ENCODE peak calls at places on chromosomes 7 and 10, in seven cellular contexts. C, G, B, T, W, H and Y are unnamed samples.

GRCh38 chr7:112743811-112744210 is 46.4 kb downstream of the TMEM168 start:
- DNase-seq in H (no peak), C (no peak), G (no peak), T (no peak), B (no peak), W (no peak), Y (peak)

GRCh38 chr7:1967512-1968396 is 265.0 kb downstream of the MAD1L1 start:
- DNase-seq in G (no peak), H (no peak), C (no peak), W (no peak), B (peak), T (no peak), Y (no peak)

GRCh38 chr10:59606551-59606961 is 103.1 kb downstream of the SLC16A9 start:
- DNase-seq in W (no peak), C (no peak), T (no peak), G (no peak), H (no peak), B (no peak), Y (no peak)

GRCh38 chr10:48417374-48417773 is 110.9 kb downstream of the MAPK8 start:
- DNase-seq in G (no peak), C (no peak), H (no peak), W (no peak), B (no peak), T (no peak), Y (no peak)

GRCh38 chr7:114050571-114050970 is 131.8 kb upstream of the PPP1R3A start:
- DNase-seq in C (no peak), W (no peak), G (no peak), T (no peak), H (no peak), B (no peak), Y (no peak)

GRCh38 chr10:63115732-63116383 is 17.3 kb upstream of the NRBF2 start:
- DNase-seq in C (peak), B (no peak), G (peak), W (peak), H (peak), T (peak), Y (peak)

GRCh38 chr7:25968205-25968993 is 183.6 kb upstream of the NFE2L3 start:
- DNase-seq in W (no peak), B (no peak), C (peak), G (no peak), H (no peak), T (peak), Y (no peak)

GRCh38 chr7:100799037-100799896 is 28.1 kb downstream of the EPHB4 start:
- DNase-seq in C (peak), T (peak), G (peak), W (peak), B (peak), H (peak), Y (no peak)

GRCh38 chr10:66982792-66983481 is 57.1 kb downstream of the LRRTM3 start:
- DNase-seq in T (no peak), G (no peak), W (no peak), B (no peak), H (no peak), C (no peak), Y (no peak)

GRCh38 chr7:23530355-23530754 is 1.4 kb downstream of the TRA2A start:
- DNase-seq in G (no peak), H (no peak), T (peak), C (no peak), B (peak), W (peak), Y (no peak)

GRCh38 chr10:59268460-59268859 is 92.0 kb downstream of the PHYHIPL start:
- DNase-seq in W (no peak), H (no peak), T (no peak), B (no peak), C (no peak), G (no peak), Y (no peak)

GRCh38 chr7:17185690-17186070 is 112.8 kb upstream of the AHR start:
- DNase-seq in H (no peak), T (no peak), W (peak), C (no peak), G (no peak), B (no peak), Y (no peak)

GRCh38 chr10:16686081-16686902 is 130.9 kb downstream of the RSU1 start:
- DNase-seq in H (no peak), W (no peak), B (no peak), C (no peak), T (no peak), G (no peak), Y (no peak)

GRCh38 chr10:133032976-133033741 is 54.6 kb upstream of the ADGRA1 start:
- DNase-seq in C (no peak), H (no peak), G (no peak), B (no peak), T (no peak), W (no peak), Y (no peak)

GRCh38 chr10:86300931-86301330 is 65.7 kb downstream of the GRID1 start:
- DNase-seq in G (no peak), T (no peak), H (no peak), C (peak), W (no peak), B (no peak), Y (no peak)

GRCh38 chr7:12518920-12519681 is 51.4 kb upstream of the SCIN start:
- DNase-seq in G (no peak), B (no peak), H (no peak), W (peak), C (no peak), T (no peak), Y (no peak)

GRCh38 chr10:88725798-88726197 is 19.7 kb downstream of the LIPK start:
- DNase-seq in G (no peak), T (no peak), H (no peak), B (no peak), C (no peak), W (no peak), Y (no peak)

GRCh38 chr7:129009437-129009836 is 45.5 kb downstream of the TNPO3 start:
- DNase-seq in G (no peak), H (no peak), C (no peak), B (no peak), W (no peak), T (no peak), Y (no peak)

GRCh38 chr7:34277016-34277800 is 371.9 kb downstream of the BMPER start:
- DNase-seq in W (no peak), B (no peak), G (no peak), C (no peak), T (no peak), H (no peak), Y (no peak)

GRCh38 chr7:31695856-31696255 is 8.8 kb downstream of the PPP1R17 start:
- DNase-seq in G (no peak), W (no peak), B (no peak), H (no peak), T (no peak), C (no peak), Y (no peak)

GRCh38 chr10:32005050-32005449 is 51.2 kb downstream of the KIF5B start:
- DNase-seq in H (no peak), G (no peak), W (peak), T (no peak), C (peak), B (peak), Y (peak)

GRCh38 chr7:45088821-45089313 is at the start of gene NACAD:
- DNase-seq in W (no peak), C (peak), H (peak), G (no peak), T (no peak), B (no peak), Y (no peak)

GRCh38 chr10:126242352-126243260 is 145.7 kb downstream of the ADAM12 start:
- DNase-seq in T (no peak), B (no peak), C (no peak), H (peak), W (no peak), G (peak), Y (no peak)

GRCh38 chr10:44786451-44786850 is 124.7 kb upstream of the TMEM72 start:
- DNase-seq in C (no peak), T (no peak), G (peak), B (no peak), H (no peak), W (no peak), Y (no peak)

GRCh38 chr10:9579110-9579705 is 1438.5 kb upstream of the CELF2 start:
- DNase-seq in C (no peak), W (no peak), G (no peak), H (no peak), T (no peak), B (no peak), Y (no peak)

GRCh38 chr7:103025341-103025740 is 49.3 kb downstream of the FBXL13 start:
- DNase-seq in H (no peak), W (no peak), T (no peak), C (no peak), B (no peak), G (no peak), Y (no peak)

GRCh38 chr10:129491123-129491734 is 24.2 kb downstream of the MGMT start:
- DNase-seq in T (no peak), B (no peak), G (no peak), W (peak), C (no peak), H (no peak), Y (no peak)

DNA sequence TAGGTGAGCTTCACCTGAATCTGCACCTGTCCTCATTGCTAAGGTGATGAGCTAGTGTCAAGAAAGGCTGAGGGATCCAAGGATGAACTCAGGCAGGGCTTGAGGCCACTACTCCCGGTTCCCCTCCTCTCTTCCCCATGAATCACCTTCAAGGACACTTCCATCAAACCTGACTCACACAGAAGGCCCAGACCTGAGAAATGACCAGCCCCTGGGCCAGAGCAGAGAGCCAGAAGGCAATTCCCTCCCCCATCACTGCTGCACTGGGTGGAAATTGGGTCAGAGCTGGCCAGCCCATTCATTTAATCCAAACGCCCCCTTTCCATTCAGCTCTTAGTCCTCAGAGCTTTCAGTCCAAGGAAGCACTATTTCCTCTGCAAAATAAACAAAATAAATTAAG is 182.1 kb downstream of the KCNMA1 start:
- DNase-seq in W (no peak), B (no peak), T (no peak), C (no peak), H (no peak), G (no peak), Y (no peak)
- TF ChIP-seq CTCF in W (no peak), B (no peak), T (no peak), C (no peak), H (no peak), G (no peak), Y (no peak)

DNA sequence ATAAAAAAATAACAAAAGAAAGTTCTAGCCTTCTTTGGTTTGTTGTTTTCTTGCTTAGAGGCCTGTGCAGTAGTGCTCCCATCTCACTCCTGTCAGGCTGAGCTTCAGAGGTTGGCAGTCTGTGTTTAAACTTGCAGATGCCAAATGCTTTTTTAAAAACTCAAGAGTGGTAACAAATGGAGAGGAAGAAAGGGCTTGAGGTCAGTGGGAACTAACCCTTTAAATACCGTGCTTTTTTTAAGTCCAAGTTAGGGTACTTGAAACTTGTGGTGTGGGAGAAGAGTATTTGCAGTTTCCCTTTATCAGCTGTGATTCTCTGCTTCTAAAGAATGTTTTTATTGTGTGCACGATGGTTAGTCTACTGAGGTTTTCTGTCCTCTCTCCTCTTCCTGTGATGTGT is 29.4 kb downstream of the ZRANB1 start:
- DNase-seq in G (no peak), T (no peak), C (no peak), B (no peak), H (no peak), W (no peak), Y (no peak)
- TF ChIP-seq CTCF in G (no peak), T (no peak), C (no peak), B (no peak), H (no peak), W (no peak), Y (no peak)

DNA sequence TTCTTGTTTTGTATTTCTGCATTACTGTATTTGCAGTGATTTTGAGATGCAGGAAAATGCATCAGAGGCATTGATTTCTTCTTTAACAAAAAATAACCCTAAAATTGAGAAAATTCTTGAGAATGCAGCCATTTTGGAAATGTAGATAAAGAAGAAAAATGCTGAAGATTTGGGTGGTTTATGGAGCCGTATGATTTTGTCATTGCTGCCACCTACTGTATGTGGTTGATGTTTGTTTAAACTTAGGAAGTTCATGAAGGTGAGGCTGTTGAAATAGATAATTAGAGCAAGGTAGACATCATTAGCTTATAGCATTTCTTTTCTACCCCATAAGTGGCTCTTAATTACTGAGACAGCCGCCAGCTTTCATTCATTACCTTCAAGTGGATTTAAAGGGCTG is 92.1 kb upstream of the SAMD8 start:
- DNase-seq in T (no peak), B (no peak), C (no peak), G (no peak), W (peak), H (no peak), Y (no peak)
- TF ChIP-seq CTCF in T (no peak), B (peak), C (peak), G (peak), W (peak), H (peak), Y (peak)

GRCh38 chr10:118057351-118057750 is 10.6 kb upstream of the RAB11FIP2 start:
- DNase-seq in T (no peak), H (no peak), G (no peak), B (no peak), C (no peak), W (no peak), Y (no peak)
- TF ChIP-seq CTCF in T (no peak), H (no peak), G (no peak), B (no peak), C (no peak), W (no peak), Y (no peak)

GRCh38 chr7:73520673-73521635 is 1.1 kb downstream of the BAZ1B start:
- DNase-seq in C (no peak), T (no peak), H (no peak), B (no peak), G (no peak), W (peak), Y (no peak)

GRCh38 chr7:73521636-73522080 is 435 bp downstream of the BAZ1B start:
- DNase-seq in B (no peak), T (no peak), H (peak), C (peak), W (no peak), G (no peak), Y (no peak)

GRCh38 chr7:73519867-73520672 is 2.0 kb downstream of the BAZ1B start:
- DNase-seq in B (no peak), W (peak), T (no peak), G (no peak), H (no peak), C (no peak), Y (no peak)

GRCh38 chr7:73518470-73518869 is 3.6 kb downstream of the BAZ1B start:
- DNase-seq in W (no peak), C (no peak), G (no peak), T (no peak), H (no peak), B (no peak), Y (no peak)

GRCh38 chr7:73522081-73522818 is at the start of gene BAZ1B:
- DNase-seq in T (peak), C (peak), G (peak), B (peak), H (peak), W (peak), Y (peak)
- TF ChIP-seq CTCF in T (no peak), C (peak), G (no peak), B (no peak), H (peak), W (no peak), Y (no peak)

GRCh38 chr7:143889068-143889467 is 12.9 kb downstream of the TCAF1 start:
- DNase-seq in C (no peak), H (no peak), G (no peak), B (no peak), T (no peak), W (no peak), Y (no peak)

GRCh38 chr7:143890558-143890957 is 11.4 kb downstream of the TCAF1 start:
- DNase-seq in T (no peak), W (no peak), H (no peak), C (no peak), B (no peak), G (no peak), Y (no peak)

GRCh38 chr7:143896667-143897066 is 5.3 kb downstream of the TCAF1 start:
- DNase-seq in H (no peak), T (no peak), W (no peak), B (no peak), C (no peak), G (no peak), Y (no peak)

GRCh38 chr7:143891457-143891856 is 10.5 kb downstream of the TCAF1 start:
- DNase-seq in B (no peak), H (no peak), C (no peak), T (no peak), W (no peak), G (no peak), Y (no peak)

DNA sequence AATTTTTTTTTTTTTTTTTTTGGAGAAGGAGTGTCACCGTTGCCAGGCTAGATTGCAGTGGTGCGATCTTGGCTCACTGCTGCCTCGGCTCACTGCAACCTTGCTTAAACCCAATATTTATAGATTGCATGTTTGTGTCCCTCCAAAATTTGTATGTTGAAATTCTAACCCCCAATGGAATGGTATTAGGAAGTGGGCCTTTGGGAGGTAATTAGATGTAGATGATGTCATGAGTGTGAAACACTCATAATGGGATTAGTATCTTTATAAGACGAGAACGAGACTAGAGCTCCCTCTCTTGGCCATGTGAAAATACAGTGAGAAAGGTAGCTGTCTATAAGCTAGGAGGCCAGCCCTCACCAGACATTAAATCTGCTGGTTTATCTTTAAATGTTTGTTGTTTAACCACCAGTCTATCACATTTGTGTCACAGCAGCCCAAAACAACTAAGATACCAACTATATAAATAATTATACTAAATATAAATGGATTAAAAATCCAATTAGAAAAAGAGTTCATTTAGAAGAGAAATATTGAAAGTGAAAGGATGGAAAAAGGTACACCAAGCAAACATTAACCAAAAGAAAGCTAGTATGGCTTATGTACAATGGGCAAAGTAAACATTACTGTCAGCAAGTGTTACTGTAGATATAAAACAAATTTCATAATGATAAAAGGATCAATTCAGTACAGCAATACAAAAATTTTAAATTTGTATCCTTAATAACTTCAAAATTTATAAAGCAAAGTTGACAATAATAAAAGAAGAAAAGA is 9.3 kb downstream of the TCAF1 start:
- DNase-seq in B (no peak), G (no peak), C (no peak), W (peak), T (no peak), H (no peak), Y (no peak)
- TF ChIP-seq CTCF in B (peak), G (peak), C (no peak), W (no peak), T (no peak), H (peak), Y (peak)

DNA sequence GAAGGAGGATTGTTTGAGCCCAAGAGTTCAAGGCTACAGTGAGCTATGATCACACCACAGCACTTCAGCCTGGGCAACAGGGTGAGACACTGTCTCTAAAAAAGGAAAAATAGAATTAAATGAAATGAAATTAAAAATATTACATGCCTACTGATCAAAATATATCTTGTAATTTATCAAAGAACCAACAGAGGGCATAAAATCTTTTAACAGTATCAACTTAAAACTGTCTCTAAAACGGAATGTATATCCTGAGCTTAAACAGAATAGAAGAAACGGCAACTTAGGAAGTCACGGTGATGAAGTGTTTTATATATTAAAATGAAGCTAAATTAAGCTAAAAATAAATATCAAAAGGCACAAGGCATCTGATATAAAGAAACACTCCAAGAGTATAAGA is 78.8 kb downstream of the MTPAP start:
- DNase-seq in G (no peak), H (no peak), B (no peak), C (no peak), W (peak), T (no peak), Y (no peak)
- TF ChIP-seq CTCF in G (peak), H (peak), B (no peak), C (no peak), W (peak), T (no peak), Y (peak)

GRCh38 chr7:39153647-39154046 is 175.9 kb downstream of the POU6F2 start:
- DNase-seq in B (no peak), T (no peak), W (no peak), H (no peak), G (no peak), C (no peak), Y (no peak)
- TF ChIP-seq CTCF in B (no peak), T (no peak), W (no peak), H (no peak), G (no peak), C (no peak), Y (peak)

GRCh38 chr10:77357611-77358010 is 280.0 kb downstream of the KCNMA1 start:
- DNase-seq in C (no peak), T (no peak), B (no peak), H (no peak), G (peak), W (peak), Y (no peak)

GRCh38 chr10:77358666-77359065 is 278.9 kb downstream of the KCNMA1 start:
- DNase-seq in G (no peak), T (no peak), H (no peak), W (no peak), C (no peak), B (no peak), Y (no peak)

GRCh38 chr10:77360121-77360520 is 277.5 kb downstream of the KCNMA1 start:
- DNase-seq in W (no peak), C (no peak), T (no peak), B (no peak), H (no peak), G (peak), Y (no peak)

GRCh38 chr10:77360835-77361234 is 276.8 kb downstream of the KCNMA1 start:
- DNase-seq in H (no peak), B (no peak), W (no peak), T (no peak), G (no peak), C (no peak), Y (no peak)

DNA sequence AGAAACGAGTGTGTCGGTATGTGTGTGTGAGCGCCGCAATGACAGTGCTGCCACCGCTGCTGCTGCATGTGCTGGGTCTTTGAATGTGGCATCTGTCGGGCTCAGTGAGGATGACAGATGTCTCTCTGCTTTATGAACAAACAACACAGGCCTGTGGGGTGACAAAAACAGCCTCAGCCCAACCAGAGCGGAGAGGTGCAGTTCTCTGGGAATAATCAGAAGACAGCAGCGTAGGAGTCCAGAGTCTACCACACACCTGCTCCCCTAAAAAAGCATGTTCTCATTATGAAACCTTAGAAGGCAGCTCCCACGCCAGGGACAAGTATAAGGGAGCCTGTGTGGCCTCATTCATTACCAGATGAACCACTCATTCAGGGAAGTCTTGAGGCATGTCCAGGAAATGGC is 278.3 kb downstream of the KCNMA1 start:
- DNase-seq in C (no peak), H (no peak), G (no peak), T (no peak), B (no peak), W (no peak), Y (no peak)
- TF ChIP-seq CTCF in C (no peak), H (no peak), G (no peak), T (no peak), B (no peak), W (no peak), Y (no peak)